ENCODE peak calls at places on chromosomes 5 and 9, in nine cellular contexts. D, C, A, X, B, M, Z, T and Y are unnamed samples.

GRCh38 chr9:5425006-5425628 is 12.6 kb downstream of the PLGRKT start:
- DNase-seq in T (no peak), M (peak), A (no peak), X (peak), B (peak), C (no peak), D (no peak), Z (no peak), Y (no peak)

GRCh38 chr5:34867660-34868059 is 28.7 kb downstream of the TTC23L start:
- DNase-seq in T (no peak), A (no peak), M (no peak), C (no peak), B (no peak), Z (no peak), X (no peak), D (no peak), Y (no peak)

GRCh38 chr9:121736147-121736721 is 84.8 kb downstream of the DAB2IP start:
- DNase-seq in X (no peak), D (peak), T (peak), B (peak), C (no peak), Z (peak), M (no peak), A (peak), Y (no peak)

GRCh38 chr5:54904425-54904824 is 81.0 kb downstream of the ESM1 start:
- DNase-seq in M (no peak), C (no peak), Z (no peak), D (no peak), A (no peak), X (peak), T (no peak), B (no peak), Y (no peak)

GRCh38 chr5:86665984-86666760 is 48.4 kb downstream of the COX7C start:
- DNase-seq in C (no peak), A (peak), M (peak), Z (no peak), T (no peak), X (no peak), B (no peak), D (no peak), Y (no peak)

GRCh38 chr9:78644359-78644758 is 347.4 kb downstream of the PSAT1 start:
- DNase-seq in A (no peak), M (no peak), D (no peak), B (no peak), Z (no peak), C (no peak), T (no peak), X (no peak), Y (no peak)

GRCh38 chr9:89916001-89916635 is 311.3 kb downstream of the GADD45G start:
- DNase-seq in X (no peak), T (no peak), A (no peak), Z (no peak), B (no peak), D (no peak), M (no peak), C (no peak), Y (no peak)

GRCh38 chr9:3931996-3932906 is 367.6 kb downstream of the GLIS3 start:
- DNase-seq in X (no peak), T (no peak), D (no peak), Z (no peak), B (no peak), M (no peak), A (no peak), C (no peak), Y (no peak)

GRCh38 chr5:143696920-143697319 is 115.0 kb upstream of the HMHB1 start:
- DNase-seq in B (no peak), A (no peak), D (no peak), T (no peak), X (no peak), C (no peak), Z (no peak), M (no peak), Y (no peak)

GRCh38 chr9:135655317-135656003 is 7.6 kb upstream of the LCN9 start:
- DNase-seq in C (no peak), D (no peak), Z (no peak), M (no peak), B (no peak), X (no peak), A (no peak), T (no peak), Y (no peak)

DNA sequence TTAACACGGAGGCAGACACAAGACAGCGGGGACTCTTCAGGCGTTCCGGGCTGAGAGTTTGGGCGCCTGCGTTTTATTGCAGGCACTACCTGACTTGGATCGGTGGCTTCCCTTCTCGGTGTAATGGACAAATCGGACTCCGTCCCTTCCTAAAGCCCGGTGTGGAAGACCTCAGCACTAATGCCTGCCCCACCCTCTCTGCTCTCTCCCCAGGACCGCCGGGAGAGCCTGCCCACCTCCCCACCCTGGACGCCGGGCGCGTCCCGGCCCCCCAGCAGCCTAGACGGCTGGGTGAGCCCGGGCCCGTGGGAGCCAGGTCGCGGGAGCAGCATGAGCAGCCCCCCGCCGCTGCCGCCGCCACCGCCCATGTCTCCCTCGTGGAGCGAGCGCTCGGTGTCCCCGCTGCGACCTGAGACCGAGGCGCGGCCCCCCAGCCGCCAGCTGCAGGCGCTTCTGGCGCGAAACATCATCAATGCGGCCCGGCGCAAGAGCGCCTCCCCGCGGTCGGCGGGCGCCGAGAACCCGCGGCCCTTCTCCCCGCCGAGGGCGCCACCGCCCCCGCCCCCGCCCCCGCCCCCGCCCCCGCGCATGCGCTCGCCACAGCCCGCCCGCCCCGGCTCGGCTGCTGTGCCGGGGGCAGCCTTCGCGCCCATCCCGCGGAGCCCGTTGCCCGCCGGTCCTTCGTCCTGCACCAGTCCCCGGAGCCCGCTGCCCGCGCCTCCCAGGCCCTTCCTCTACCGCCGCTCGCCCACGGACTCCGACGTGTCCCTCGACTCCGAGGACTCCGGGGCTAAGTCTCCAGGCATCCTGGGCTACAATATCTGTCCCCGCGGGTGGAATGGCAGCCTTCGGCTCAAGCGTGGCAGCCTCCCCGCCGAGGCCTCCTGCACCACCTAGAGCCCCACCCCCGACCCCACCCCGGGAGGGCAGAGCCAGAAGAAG is 4.6 kb upstream of the MYOZ3 start:
- DNase-seq in D (peak), T (no peak), C (no peak), X (peak), Z (peak), A (peak), B (peak), M (peak), Y (peak)
- TF ChIP-seq POLR2A in D (no peak), T (no peak), C (no peak), X (peak), Z (no peak), A (no peak), B (peak), M (peak), Y (no peak)

DNA sequence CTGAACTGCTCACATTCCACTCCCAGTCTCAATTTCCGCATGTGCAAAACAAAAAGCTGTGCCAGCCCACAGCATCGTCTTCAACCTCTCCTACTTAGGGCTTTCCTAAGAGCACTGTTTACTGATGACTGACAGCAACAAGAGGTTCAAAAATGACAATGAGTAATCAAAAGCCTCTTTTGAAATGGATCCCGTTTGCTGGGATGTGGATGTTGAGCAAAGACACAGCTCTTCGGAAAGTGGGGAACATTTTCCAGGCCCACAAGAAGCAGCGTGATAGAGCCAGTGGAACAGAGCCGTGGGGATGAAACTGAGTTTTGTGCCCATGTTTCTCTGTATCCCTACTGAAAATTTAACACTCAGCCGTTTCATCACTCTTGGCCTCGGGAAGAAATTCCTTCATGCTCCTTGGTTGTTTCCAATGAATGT is 230.4 kb upstream of the DAPK1 start:
- DNase-seq in B (no peak), X (no peak), C (no peak), Z (no peak), M (no peak), T (no peak), D (no peak), A (no peak), Y (no peak)
- TF ChIP-seq POLR2AphosphoS5 in B (no peak), X (no peak), C (no peak), Z (no peak), M (no peak), T (no peak), D (no peak), A (no peak), Y (no peak)

GRCh38 chr5:141875795-141876627 is 2.2 kb downstream of the PCDH1 start:
- DNase-seq in M (no peak), D (peak), X (peak), C (no peak), T (no peak), B (peak), A (peak), Z (peak), Y (peak)
- TF ChIP-seq POLR2A in M (no peak), D (no peak), X (no peak), C (no peak), T (peak), B (peak), A (no peak), Z (peak), Y (no peak)

GRCh38 chr9:13728121-13728520 is 448.6 kb upstream of the MPDZ start:
- DNase-seq in X (peak), C (no peak), T (peak), Z (peak), M (no peak), B (no peak), A (no peak), D (no peak), Y (no peak)
- TF ChIP-seq POLR2AphosphoS5 in X (no peak), C (no peak), T (no peak), Z (no peak), M (no peak), B (no peak), A (no peak), D (no peak), Y (no peak)

GRCh38 chr9:99807276-99807852 is 14.3 kb upstream of the NR4A3 start:
- DNase-seq in D (peak), A (peak), Z (peak), X (peak), M (no peak), C (no peak), B (peak), T (peak), Y (no peak)

GRCh38 chr9:99813739-99814138 is 7.9 kb upstream of the NR4A3 start:
- DNase-seq in B (no peak), Z (no peak), M (no peak), X (no peak), D (no peak), C (no peak), T (no peak), A (no peak), Y (no peak)

GRCh38 chr9:99811172-99811571 is 10.5 kb upstream of the NR4A3 start:
- DNase-seq in Z (no peak), B (no peak), X (no peak), D (no peak), A (no peak), M (no peak), C (no peak), T (no peak), Y (no peak)

GRCh38 chr9:99811598-99812383 is 9.9 kb upstream of the NR4A3 start:
- DNase-seq in T (no peak), Z (no peak), X (no peak), C (no peak), B (no peak), M (no peak), A (no peak), D (no peak), Y (no peak)

GRCh38 chr9:99809586-99810357 is 11.9 kb upstream of the NR4A3 start:
- DNase-seq in C (no peak), T (no peak), Z (no peak), A (no peak), M (no peak), B (no peak), X (no peak), D (no peak), Y (no peak)
- TF ChIP-seq POLR2A in C (no peak), T (no peak), Z (no peak), A (no peak), M (no peak), B (no peak), X (no peak), D (no peak), Y (no peak)

DNA sequence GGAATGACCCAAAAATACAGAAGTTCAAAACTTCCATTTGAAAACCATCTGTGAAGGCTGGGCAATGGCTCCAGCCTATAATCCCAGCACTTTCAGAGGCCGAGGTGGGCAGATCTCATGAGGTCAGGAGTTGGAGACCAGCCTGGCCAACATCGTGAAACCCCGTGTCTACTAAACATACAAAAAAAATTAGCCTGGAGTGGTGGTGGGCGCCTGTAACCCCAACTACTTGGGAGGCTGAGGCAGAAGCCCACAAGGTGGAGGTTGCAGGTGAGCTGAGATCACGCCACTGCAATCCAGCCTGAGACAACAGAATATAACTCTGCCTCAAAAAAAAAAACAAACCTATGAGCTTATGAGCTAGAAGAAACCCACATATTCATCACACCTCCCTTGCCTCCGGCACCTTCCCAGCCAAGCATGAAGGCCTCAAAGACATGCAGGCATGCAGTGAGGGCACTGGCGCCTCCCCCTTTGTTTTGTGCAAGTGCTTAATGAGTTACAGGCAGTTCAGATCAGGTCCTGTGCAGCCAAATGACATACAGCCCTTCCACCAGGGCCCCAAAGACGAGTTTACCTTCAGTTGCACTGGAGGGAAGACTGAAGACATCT is 9.9 kb downstream of the HNRNPH1 start:
- DNase-seq in B (no peak), D (no peak), A (peak), X (no peak), C (no peak), M (no peak), Z (no peak), T (no peak), Y (no peak)
- TF ChIP-seq POLR2AphosphoS5 in B (peak), D (peak), A (no peak), X (no peak), C (peak), M (peak), Z (no peak), T (no peak), Y (peak)

GRCh38 chr9:101512116-101512515 is 21.5 kb upstream of the RNF20 start:
- DNase-seq in T (no peak), B (no peak), M (no peak), D (no peak), C (no peak), X (no peak), A (no peak), Z (no peak), Y (no peak)

GRCh38 chr9:101509572-101509971 is 24.1 kb upstream of the RNF20 start:
- DNase-seq in D (no peak), C (no peak), T (no peak), A (no peak), M (no peak), X (no peak), Z (no peak), B (no peak), Y (no peak)

GRCh38 chr9:101511009-101511408 is 22.6 kb upstream of the RNF20 start:
- DNase-seq in M (no peak), T (no peak), B (no peak), X (no peak), C (no peak), Z (no peak), A (no peak), D (no peak), Y (no peak)

GRCh38 chr9:101508203-101508602 is 25.4 kb upstream of the RNF20 start:
- DNase-seq in Z (no peak), D (no peak), T (no peak), C (no peak), B (no peak), X (no peak), A (no peak), M (no peak), Y (no peak)

DNA sequence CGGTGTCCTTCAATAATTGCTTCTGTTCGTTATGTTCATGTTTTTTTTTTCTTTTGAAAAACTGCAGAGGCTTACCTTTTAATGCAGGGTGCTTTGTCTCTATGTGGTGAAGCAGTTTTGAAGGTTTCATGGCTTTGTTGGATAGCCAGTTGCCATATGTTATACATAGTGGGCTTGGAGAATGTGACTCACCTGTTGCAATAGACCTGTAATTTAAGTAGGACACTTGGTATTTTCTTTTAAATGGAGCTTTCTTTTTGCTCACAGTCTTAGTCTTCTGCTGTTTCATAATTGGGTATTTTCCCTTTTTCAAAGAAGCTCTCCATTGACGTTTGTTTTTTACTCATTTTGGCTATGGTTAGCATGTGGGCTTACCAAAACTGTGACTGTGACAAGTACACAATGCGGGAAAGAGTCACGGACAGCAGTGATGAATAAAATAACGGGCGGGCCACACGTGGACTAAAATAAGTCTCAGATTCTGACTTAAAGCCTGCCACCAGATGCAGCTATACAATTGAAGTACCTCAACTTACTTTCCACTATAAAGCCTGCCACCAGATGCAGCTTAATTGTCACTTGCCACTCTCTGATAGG is 23.2 kb upstream of the RNF20 start:
- DNase-seq in B (no peak), D (no peak), T (no peak), M (no peak), A (no peak), X (no peak), C (no peak), Z (no peak), Y (no peak)
- TF ChIP-seq POLR2A in B (no peak), D (no peak), T (no peak), M (no peak), A (no peak), X (no peak), C (no peak), Z (no peak), Y (no peak)

GRCh38 chr9:9996259-9996658 is 616.5 kb downstream of the PTPRD start:
- DNase-seq in D (no peak), C (no peak), A (no peak), Z (no peak), M (no peak), X (peak), T (no peak), B (no peak), Y (no peak)

GRCh38 chr9:10000669-10001068 is 612.1 kb downstream of the PTPRD start:
- DNase-seq in B (no peak), A (no peak), D (no peak), X (no peak), Z (no peak), C (no peak), T (no peak), M (no peak), Y (no peak)

GRCh38 chr9:10003047-10003446 is 609.8 kb downstream of the PTPRD start:
- DNase-seq in M (no peak), C (no peak), A (no peak), T (no peak), Z (no peak), D (no peak), B (no peak), X (peak), Y (no peak)

GRCh38 chr9:9997585-9997984 is 615.2 kb downstream of the PTPRD start:
- DNase-seq in C (no peak), T (no peak), A (no peak), B (no peak), M (no peak), X (no peak), Z (no peak), D (no peak), Y (no peak)

DNA sequence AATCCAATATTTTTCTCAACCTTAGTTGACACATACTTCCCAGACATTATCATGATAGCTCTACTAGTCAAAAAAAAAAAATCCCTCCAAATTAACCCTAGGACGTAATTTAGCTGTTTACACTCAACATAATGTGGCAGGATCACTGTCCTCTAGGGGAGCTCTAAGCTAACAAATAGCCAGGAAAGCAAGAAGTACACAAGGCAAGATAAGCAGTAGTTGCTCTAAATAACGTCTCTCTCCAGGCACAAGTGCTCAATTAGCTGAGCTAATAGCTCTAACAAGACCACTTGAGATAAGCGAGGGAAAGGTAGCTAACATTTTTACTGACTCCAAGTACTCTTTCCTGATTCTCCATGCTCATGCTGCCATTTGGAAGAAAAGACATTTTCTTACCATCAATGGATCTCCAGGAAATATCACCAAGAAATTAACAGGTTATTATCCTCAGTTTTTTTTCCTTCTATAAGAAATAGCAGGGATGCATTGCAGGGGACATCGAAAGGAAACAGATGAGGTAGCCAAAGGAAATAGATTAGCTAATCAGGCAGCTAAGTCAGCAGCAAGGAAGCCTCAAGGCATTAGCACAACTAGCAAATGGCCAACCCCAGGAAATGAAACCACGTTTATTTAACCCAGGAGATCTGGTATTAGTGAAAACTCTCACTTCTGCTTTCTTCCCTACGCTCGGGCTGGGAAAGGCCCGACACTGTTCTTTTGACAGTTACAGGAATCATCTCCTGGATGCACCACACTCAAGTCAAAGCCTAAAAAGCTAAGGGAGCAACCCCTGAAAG is 614.1 kb downstream of the PTPRD start:
- DNase-seq in B (no peak), C (no peak), D (no peak), M (no peak), T (no peak), Z (no peak), A (no peak), X (peak), Y (no peak)
- TF ChIP-seq POLR2AphosphoS5 in B (no peak), C (no peak), D (no peak), M (no peak), T (no peak), Z (no peak), A (no peak), X (peak), Y (no peak)

DNA sequence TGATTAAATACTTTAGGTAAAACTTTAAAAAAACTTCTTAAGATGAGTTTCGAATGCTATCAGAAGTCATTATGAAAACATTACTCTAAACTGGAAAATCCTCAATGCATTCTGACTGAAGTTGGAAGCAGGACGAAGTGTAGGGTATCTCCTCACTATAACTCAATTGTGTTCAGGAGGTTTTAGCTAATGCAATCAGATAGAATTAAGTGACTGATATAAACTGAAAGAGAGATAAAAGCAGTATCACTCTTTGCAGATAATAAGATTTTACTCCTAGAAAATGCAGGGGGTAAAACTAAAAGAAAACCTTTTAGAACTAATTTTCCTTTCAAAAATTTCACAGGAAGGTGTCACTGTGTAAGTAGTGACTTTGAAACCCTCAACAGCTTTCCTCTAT is 22.1 kb downstream of the TAS2R1 start:
- DNase-seq in T (no peak), D (no peak), X (no peak), Z (no peak), C (no peak), B (no peak), M (no peak), A (no peak), Y (no peak)
- TF ChIP-seq POLR2A in T (no peak), D (no peak), X (no peak), Z (no peak), C (no peak), B (no peak), M (no peak), A (no peak), Y (no peak)